ENCODE peak calls at places on chromosomes 4 and X, in seven cellular contexts. One of them, this sample, is unnamed.

GRCh38 chrX:33330798-33331197 is 119.4 kb upstream of the DMD start:
- DNase-seq in A549: no peak
- DNase-seq in AG09319: no peak
- DNase-seq in D721Med: no peak
- DNase-seq in left ventricle myocardium inferior: no peak
- DNase-seq in choroid plexus epithelial cell: no peak
- DNase-seq in hepatocyte: no peak
- DNase-seq in this sample: no peak

GRCh38 chrX:134244043-134244442 is 7.1 kb downstream of the CCDC160 start:
- DNase-seq in D721Med: no peak
- DNase-seq in A549: no peak
- DNase-seq in hepatocyte: no peak
- DNase-seq in AG09319: no peak
- DNase-seq in left ventricle myocardium inferior: no peak
- DNase-seq in choroid plexus epithelial cell: peak; percentile 72
- DNase-seq in this sample: no peak

GRCh38 chrX:100995469-100995868 is 26.0 kb downstream of the ARL13A start:
- DNase-seq in AG09319: peak; percentile 18
- DNase-seq in left ventricle myocardium inferior: no peak
- DNase-seq in hepatocyte: peak; percentile 11
- DNase-seq in D721Med: no peak
- DNase-seq in A549: no peak
- DNase-seq in choroid plexus epithelial cell: peak; percentile 78
- DNase-seq in this sample: peak; percentile 45

GRCh38 chr4:108270466-108271450 is 102.0 kb upstream of the LEF1 start:
- DNase-seq in D721Med: no peak
- DNase-seq in hepatocyte: no peak
- DNase-seq in left ventricle myocardium inferior: no peak
- DNase-seq in choroid plexus epithelial cell: peak; percentile 89
- DNase-seq in A549: no peak
- DNase-seq in AG09319: peak; percentile 45
- DNase-seq in this sample: peak; percentile 28

GRCh38 chrX:136397001-136397400 is 90.7 kb upstream of the BRS3 start:
- DNase-seq in A549: peak; percentile 32
- DNase-seq in hepatocyte: no peak
- DNase-seq in AG09319: no peak
- DNase-seq in D721Med: no peak
- DNase-seq in left ventricle myocardium inferior: no peak
- DNase-seq in choroid plexus epithelial cell: peak; percentile 9
- DNase-seq in this sample: no peak

GRCh38 chr4:117479673-117480072 is 394.3 kb upstream of the TRAM1L1 start:
- DNase-seq in D721Med: no peak
- DNase-seq in choroid plexus epithelial cell: no peak
- DNase-seq in A549: no peak
- DNase-seq in left ventricle myocardium inferior: no peak
- DNase-seq in AG09319: no peak
- DNase-seq in hepatocyte: no peak
- DNase-seq in this sample: no peak

GRCh38 chrX:131617182-131617581 is 73.3 kb downstream of the OR13H1 start:
- DNase-seq in D721Med: no peak
- DNase-seq in A549: no peak
- DNase-seq in left ventricle myocardium inferior: no peak
- DNase-seq in AG09319: no peak
- DNase-seq in choroid plexus epithelial cell: no peak
- DNase-seq in hepatocyte: no peak
- DNase-seq in this sample: peak; percentile 0

GRCh38 chr4:41154001-41154813 is 60.1 kb downstream of the APBB2 start:
- DNase-seq in hepatocyte: no peak
- DNase-seq in D721Med: no peak
- DNase-seq in AG09319: no peak
- DNase-seq in left ventricle myocardium inferior: no peak
- DNase-seq in choroid plexus epithelial cell: no peak
- DNase-seq in A549: no peak
- DNase-seq in this sample: no peak

GRCh38 chr4:65416875-65417274 is 253.4 kb downstream of the EPHA5 start:
- DNase-seq in hepatocyte: no peak
- DNase-seq in choroid plexus epithelial cell: peak; percentile 13
- DNase-seq in D721Med: no peak
- DNase-seq in left ventricle myocardium inferior: peak; percentile 26
- DNase-seq in A549: peak; percentile 7
- DNase-seq in AG09319: no peak
- DNase-seq in this sample: no peak

GRCh38 chr4:71052716-71053115 is 59.3 kb downstream of the DCK start:
- DNase-seq in left ventricle myocardium inferior: no peak
- DNase-seq in AG09319: no peak
- DNase-seq in D721Med: no peak
- DNase-seq in A549: no peak
- DNase-seq in hepatocyte: no peak
- DNase-seq in choroid plexus epithelial cell: no peak
- DNase-seq in this sample: no peak

GRCh38 chr4:105698607-105699006 is 9.9 kb downstream of the INTS12 start:
- DNase-seq in hepatocyte: no peak
- DNase-seq in AG09319: no peak
- DNase-seq in left ventricle myocardium inferior: no peak
- DNase-seq in A549: no peak
- DNase-seq in D721Med: no peak
- DNase-seq in choroid plexus epithelial cell: no peak
- DNase-seq in this sample: no peak

GRCh38 chr4:113497154-113497553 is 264.4 kb downstream of the CAMK2D start:
- DNase-seq in AG09319: no peak
- DNase-seq in hepatocyte: no peak
- DNase-seq in A549: no peak
- DNase-seq in left ventricle myocardium inferior: no peak
- DNase-seq in choroid plexus epithelial cell: no peak
- DNase-seq in D721Med: no peak
- DNase-seq in this sample: no peak

GRCh38 chr4:22238742-22239141 is 277.1 kb downstream of the ADGRA3 start:
- DNase-seq in D721Med: no peak
- DNase-seq in left ventricle myocardium inferior: no peak
- DNase-seq in hepatocyte: peak; percentile 46
- DNase-seq in choroid plexus epithelial cell: no peak
- DNase-seq in A549: peak; percentile 4
- DNase-seq in AG09319: no peak
- DNase-seq in this sample: no peak

GRCh38 chrX:46554942-46555341 is 9.7 kb upstream of the ZNF674 start:
- DNase-seq in D721Med: no peak
- DNase-seq in choroid plexus epithelial cell: peak; percentile 61
- DNase-seq in hepatocyte: no peak
- DNase-seq in A549: peak; percentile 36
- DNase-seq in AG09319: no peak
- DNase-seq in left ventricle myocardium inferior: no peak
- DNase-seq in this sample: no peak

GRCh38 chrX:386239-386767 is 404 bp downstream of the PPP2R3B start:
- DNase-seq in left ventricle myocardium inferior: no peak
- DNase-seq in hepatocyte: peak; percentile 14
- DNase-seq in AG09319: no peak
- DNase-seq in choroid plexus epithelial cell: no peak
- DNase-seq in A549: no peak
- DNase-seq in D721Med: no peak
- DNase-seq in this sample: no peak

GRCh38 chrX:31353095-31353494 is 281.3 kb upstream of the FTHL17 start:
- DNase-seq in A549: no peak
- DNase-seq in AG09319: no peak
- DNase-seq in D721Med: no peak
- DNase-seq in hepatocyte: peak; percentile 4
- DNase-seq in left ventricle myocardium inferior: no peak
- DNase-seq in choroid plexus epithelial cell: peak; percentile 67
- DNase-seq in this sample: peak; percentile 58

GRCh38 chr4:53489279-53489889 is 101.9 kb downstream of the LNX1 start:
- DNase-seq in left ventricle myocardium inferior: no peak
- DNase-seq in choroid plexus epithelial cell: peak; percentile 47
- DNase-seq in AG09319: no peak
- DNase-seq in A549: peak; percentile 32
- DNase-seq in hepatocyte: no peak
- DNase-seq in D721Med: no peak
- DNase-seq in this sample: no peak

GRCh38 chr4:56690393-56690971 is 9.4 kb upstream of the HOPX start:
- DNase-seq in choroid plexus epithelial cell: no peak
- DNase-seq in D721Med: no peak
- DNase-seq in AG09319: no peak
- DNase-seq in A549: no peak
- DNase-seq in left ventricle myocardium inferior: no peak
- DNase-seq in hepatocyte: no peak
- DNase-seq in this sample: no peak

GRCh38 chrX:129900054-129900453 is 5.9 kb upstream of the UTP14A start:
- DNase-seq in AG09319: no peak
- DNase-seq in A549: no peak
- DNase-seq in D721Med: no peak
- DNase-seq in hepatocyte: no peak
- DNase-seq in choroid plexus epithelial cell: no peak
- DNase-seq in left ventricle myocardium inferior: no peak
- DNase-seq in this sample: no peak

GRCh38 chrX:20089845-20090244 is 26.9 kb downstream of the MAP7D2 start:
- DNase-seq in left ventricle myocardium inferior: no peak
- DNase-seq in choroid plexus epithelial cell: peak; percentile 25
- DNase-seq in AG09319: no peak
- DNase-seq in D721Med: no peak
- DNase-seq in A549: no peak
- DNase-seq in hepatocyte: no peak
- DNase-seq in this sample: no peak

GRCh38 chr4:7814451-7814850 is 125.2 kb downstream of the AFAP1 start:
- DNase-seq in hepatocyte: no peak
- DNase-seq in AG09319: no peak
- DNase-seq in D721Med: no peak
- DNase-seq in left ventricle myocardium inferior: no peak
- DNase-seq in A549: no peak
- DNase-seq in choroid plexus epithelial cell: no peak
- DNase-seq in this sample: no peak

GRCh38 chr4:7816771-7817170 is 122.9 kb downstream of the AFAP1 start:
- DNase-seq in A549: no peak
- DNase-seq in AG09319: no peak
- DNase-seq in hepatocyte: no peak
- DNase-seq in D721Med: no peak
- DNase-seq in choroid plexus epithelial cell: no peak
- DNase-seq in left ventricle myocardium inferior: no peak
- DNase-seq in this sample: no peak

GRCh38 chr4:7815981-7816380 is 123.7 kb downstream of the AFAP1 start:
- DNase-seq in A549: no peak
- DNase-seq in left ventricle myocardium inferior: no peak
- DNase-seq in hepatocyte: no peak
- DNase-seq in D721Med: no peak
- DNase-seq in choroid plexus epithelial cell: no peak
- DNase-seq in AG09319: no peak
- DNase-seq in this sample: no peak

GRCh38 chr4:7813674-7814073 is 126.0 kb downstream of the AFAP1 start:
- DNase-seq in AG09319: no peak
- DNase-seq in hepatocyte: no peak
- DNase-seq in left ventricle myocardium inferior: no peak
- DNase-seq in choroid plexus epithelial cell: peak; percentile 94
- DNase-seq in D721Med: no peak
- DNase-seq in A549: peak; percentile 68
- DNase-seq in this sample: no peak

GRCh38 chr4:7815562-7815961 is 124.1 kb downstream of the AFAP1 start:
- DNase-seq in hepatocyte: no peak
- DNase-seq in AG09319: no peak
- DNase-seq in left ventricle myocardium inferior: no peak
- DNase-seq in D721Med: no peak
- DNase-seq in choroid plexus epithelial cell: peak; percentile 91
- DNase-seq in A549: peak; percentile 30
- DNase-seq in this sample: no peak
- TF ChIP-seq CTCF in hepatocyte: no peak
- TF ChIP-seq CTCF in AG09319: no peak
- TF ChIP-seq CTCF in left ventricle myocardium inferior: no peak
- TF ChIP-seq CTCF in D721Med: no peak
- TF ChIP-seq CTCF in choroid plexus epithelial cell: peak; percentile 24
- TF ChIP-seq CTCF in A549: no peak
- TF ChIP-seq CTCF in this sample: peak; percentile 29

GRCh38 chr4:185192059-185192458 is 11.7 kb downstream of the CFAP97 start:
- DNase-seq in D721Med: no peak
- DNase-seq in hepatocyte: no peak
- DNase-seq in AG09319: no peak
- DNase-seq in left ventricle myocardium inferior: no peak
- DNase-seq in choroid plexus epithelial cell: no peak
- DNase-seq in A549: no peak
- DNase-seq in this sample: no peak
- TF ChIP-seq CTCF in D721Med: no peak
- TF ChIP-seq CTCF in hepatocyte: no peak
- TF ChIP-seq CTCF in AG09319: no peak
- TF ChIP-seq CTCF in left ventricle myocardium inferior: no peak
- TF ChIP-seq CTCF in choroid plexus epithelial cell: no peak
- TF ChIP-seq CTCF in A549: no peak
- TF ChIP-seq CTCF in this sample: no peak

GRCh38 chr4:168831919-168832745 is 177.9 kb downstream of the CBR4 start:
- DNase-seq in A549: peak; percentile 77
- DNase-seq in choroid plexus epithelial cell: peak; percentile 82
- DNase-seq in left ventricle myocardium inferior: peak; percentile 85
- DNase-seq in AG09319: no peak
- DNase-seq in hepatocyte: peak; percentile 93
- DNase-seq in D721Med: peak; percentile 48
- DNase-seq in this sample: no peak

GRCh38 chr4:168831585-168831918 is 178.5 kb downstream of the CBR4 start:
- DNase-seq in choroid plexus epithelial cell: no peak
- DNase-seq in hepatocyte: no peak
- DNase-seq in A549: no peak
- DNase-seq in left ventricle myocardium inferior: no peak
- DNase-seq in AG09319: no peak
- DNase-seq in D721Med: no peak
- DNase-seq in this sample: no peak

GRCh38 chr4:168835880-168836454 is 174.1 kb downstream of the CBR4 start:
- DNase-seq in D721Med: no peak
- DNase-seq in A549: no peak
- DNase-seq in AG09319: no peak
- DNase-seq in choroid plexus epithelial cell: no peak
- DNase-seq in hepatocyte: no peak
- DNase-seq in left ventricle myocardium inferior: no peak
- DNase-seq in this sample: no peak

GRCh38 chr4:168830777-168831512 is 179.1 kb downstream of the CBR4 start:
- DNase-seq in left ventricle myocardium inferior: no peak
- DNase-seq in AG09319: no peak
- DNase-seq in hepatocyte: no peak
- DNase-seq in choroid plexus epithelial cell: peak; percentile 58
- DNase-seq in D721Med: no peak
- DNase-seq in A549: no peak
- DNase-seq in this sample: no peak

GRCh38 chr4:168832746-168833575 is 177.1 kb downstream of the CBR4 start:
- DNase-seq in D721Med: no peak
- DNase-seq in AG09319: no peak
- DNase-seq in left ventricle myocardium inferior: peak; percentile 61
- DNase-seq in choroid plexus epithelial cell: no peak
- DNase-seq in hepatocyte: peak; percentile 51
- DNase-seq in A549: no peak
- DNase-seq in this sample: no peak
- TF ChIP-seq CTCF in D721Med: no peak
- TF ChIP-seq CTCF in AG09319: peak; percentile 56
- TF ChIP-seq CTCF in left ventricle myocardium inferior: peak; percentile 32
- TF ChIP-seq CTCF in choroid plexus epithelial cell: peak; percentile 45
- TF ChIP-seq CTCF in hepatocyte: peak; percentile 34
- TF ChIP-seq CTCF in A549: peak; percentile 26
- TF ChIP-seq CTCF in this sample: peak; percentile 53

DNA sequence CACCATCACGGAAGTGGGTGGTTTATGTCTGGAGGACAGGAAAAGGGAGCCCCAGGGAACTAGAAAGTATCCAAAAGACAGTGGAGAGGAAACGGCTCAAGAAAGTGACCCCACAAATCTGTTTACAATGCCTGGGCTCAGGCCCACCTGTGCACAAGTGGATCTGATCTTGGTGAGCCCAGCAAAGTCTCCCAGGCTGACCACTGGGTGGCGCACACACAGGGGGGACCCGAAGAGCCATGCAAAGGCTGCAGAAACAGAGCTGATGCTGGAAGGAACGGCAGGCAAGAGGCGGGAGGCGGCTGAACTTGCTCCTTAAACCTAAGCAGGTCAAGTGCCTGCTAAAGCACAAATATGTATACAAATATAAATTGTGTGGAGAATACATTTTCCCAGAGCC is 9.6 kb downstream of the HAUS7 start:
- DNase-seq in A549: peak; percentile 62
- DNase-seq in AG09319: no peak
- DNase-seq in left ventricle myocardium inferior: no peak
- DNase-seq in choroid plexus epithelial cell: peak; percentile 69
- DNase-seq in D721Med: no peak
- DNase-seq in hepatocyte: peak; percentile 57
- DNase-seq in this sample: no peak
- TF ChIP-seq CTCF in A549: peak; percentile 59
- TF ChIP-seq CTCF in AG09319: peak; percentile 63
- TF ChIP-seq CTCF in left ventricle myocardium inferior: peak; percentile 66
- TF ChIP-seq CTCF in choroid plexus epithelial cell: peak; percentile 77
- TF ChIP-seq CTCF in D721Med: peak; percentile 59
- TF ChIP-seq CTCF in hepatocyte: peak; percentile 56
- TF ChIP-seq CTCF in this sample: peak; percentile 70

This sample was measured in BJ.